ENCODE peak calls at places on chromosomes 4 and X, in four cellular contexts. K, P, O and T are unnamed samples.

GRCh38 chr4:56757270-56757746 is 64.2 kb downstream of the SPINK2 start:
- DNase-seq in P (peak), K (peak), O (no peak), T (peak)

GRCh38 chr4:52143815-52144214 is 92.7 kb downstream of the SPATA18 start:
- DNase-seq in O (no peak), P (no peak), K (no peak), T (no peak)

GRCh38 chrX:24672701-24673190 is 21.0 kb upstream of the POLA1 start:
- DNase-seq in K (no peak), O (no peak), P (no peak), T (no peak)

GRCh38 chrX:46574337-46574940 is 874 bp downstream of the CHST7 start:
- DNase-seq in K (no peak), P (peak), O (no peak), T (peak)

GRCh38 chrX:41145920-41146608 is 60.8 kb downstream of the USP9X start:
- DNase-seq in O (peak), K (peak), P (peak), T (no peak)

GRCh38 chr4:10115657-10116624 is 658 bp downstream of the WDR1 start:
- DNase-seq in P (peak), O (peak), K (peak), T (peak)

GRCh38 chr4:176656108-176656507 is 136.6 kb downstream of the VEGFC start:
- DNase-seq in O (no peak), K (no peak), P (peak), T (no peak)

GRCh38 chrX:120453985-120454384 is 15.1 kb downstream of the LAMP2 start:
- DNase-seq in P (no peak), K (peak), O (no peak), T (no peak)

GRCh38 chr4:52841707-52842456 is 20.2 kb upstream of the RASL11B start:
- DNase-seq in P (no peak), K (no peak), O (no peak), T (no peak)

GRCh38 chr4:90071289-90072235 is 55.6 kb upstream of the CCSER1 start:
- DNase-seq in K (no peak), P (no peak), O (no peak), T (no peak)

GRCh38 chrX:1727531-1728027 is 112.7 kb downstream of the ASMT start:
- DNase-seq in P (peak), O (peak), K (peak), T (no peak)

GRCh38 chr4:118797558-118798142 is 38.3 kb downstream of the SEC24D start:
- DNase-seq in K (no peak), O (no peak), P (peak), T (no peak)

GRCh38 chr4:124121511-124121934 is 591.0 kb downstream of the ANKRD50 start:
- DNase-seq in K (peak), O (no peak), P (peak), T (no peak)

GRCh38 chrX:24693453-24694202 is at the start of gene POLA1:
- DNase-seq in K (peak), O (peak), P (peak), T (peak)

GRCh38 chrX:119272882-119273806 is 37.1 kb downstream of the PGRMC1 start:
- DNase-seq in K (no peak), O (no peak), P (peak), T (no peak)

GRCh38 chrX:144612076-144612475 is 635.2 kb upstream of the SPANXN1 start:
- DNase-seq in O (no peak), K (peak), P (no peak), T (no peak)

GRCh38 chrX:51931761-51932160 is 38.3 kb downstream of the MAGED1 start:
- DNase-seq in P (peak), K (no peak), O (no peak), T (no peak)

GRCh38 chr4:2862528-2862927 is 18.9 kb downstream of the ADD1 start:
- DNase-seq in P (peak), O (peak), K (peak), T (no peak)

GRCh38 chr4:143287571-143287923 is 49.1 kb upstream of the GAB1 start:
- DNase-seq in O (no peak), P (no peak), K (no peak), T (no peak)

GRCh38 chr4:35125995-35126712 is 1118.2 kb downstream of the ARAP2 start:
- DNase-seq in P (no peak), O (no peak), K (no peak), T (no peak)

GRCh38 chr4:145042601-145043000 is 55.4 kb downstream of the ANAPC10 start:
- DNase-seq in K (no peak), O (no peak), P (no peak), T (no peak)

GRCh38 chr4:105887508-105887907 is 7.8 kb upstream of the NPNT start:
- DNase-seq in K (no peak), O (no peak), P (no peak), T (no peak)

GRCh38 chr4:173252024-173252935 is 81.9 kb downstream of the HMGB2 start:
- DNase-seq in O (peak), P (peak), K (peak), T (peak)

GRCh38 chr4:96056346-96056934 is 216.5 kb downstream of the PDHA2 start:
- DNase-seq in K (no peak), P (no peak), O (no peak), T (no peak)

GRCh38 chr4:86670739-86671138 is 76.6 kb downstream of the PTPN13 start:
- DNase-seq in K (peak), O (no peak), P (peak), T (no peak)

DNA sequence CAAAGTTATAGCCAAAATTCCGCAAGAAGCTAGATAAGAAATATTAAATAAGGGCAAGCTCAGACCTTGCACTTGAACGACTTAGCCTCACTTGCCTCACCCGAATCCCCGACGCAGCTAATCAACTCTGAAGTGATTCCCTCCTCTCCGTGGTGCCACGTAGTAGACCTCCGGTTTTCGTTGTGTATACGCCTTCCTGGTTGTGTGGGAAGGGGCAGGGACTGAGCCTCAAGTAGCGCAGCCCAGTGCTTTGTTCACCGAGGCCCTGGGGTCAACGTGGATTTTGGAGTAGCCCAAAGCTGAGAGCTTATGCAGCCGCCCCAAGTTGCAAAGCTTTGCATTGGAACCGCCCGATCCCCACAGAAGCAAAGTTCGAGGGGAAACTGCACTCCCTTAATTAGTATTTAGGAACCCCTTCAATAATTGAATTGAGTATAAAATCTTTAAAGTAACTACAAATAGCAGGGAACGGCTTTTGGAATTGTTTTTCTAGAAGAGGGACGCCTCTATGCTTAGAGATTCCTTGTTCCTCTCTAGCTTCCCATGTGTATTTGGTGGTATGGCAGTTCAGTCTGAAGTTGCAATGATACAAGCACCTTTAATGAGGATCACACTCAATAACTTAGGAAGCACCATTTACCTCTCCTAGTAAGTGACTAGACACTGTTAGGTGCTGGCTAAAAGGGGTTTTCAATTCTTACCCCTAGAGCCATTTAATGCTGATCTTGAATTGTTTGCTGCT is 55.7 kb downstream of the LINC00632 start:
- DNase-seq in K (peak), O (no peak), P (peak), T (no peak)
- H2AFZ ChIP-seq in K (peak), O (no peak), P (peak), T (peak)

GRCh38 chr4:126445596-126445995 is 1130.8 kb downstream of the FAT4 start:
- DNase-seq in P (peak), K (no peak), O (no peak), T (no peak)
- TF ChIP-seq EZH2phosphoT487 in P (no peak), K (no peak), O (no peak), T (no peak)

GRCh38 chr4:109263721-109264120 is 38.7 kb downstream of the COL25A1 start:
- DNase-seq in O (no peak), K (no peak), P (no peak), T (no peak)
- H2AFZ ChIP-seq in O (no peak), K (no peak), P (no peak), T (no peak)

DNA sequence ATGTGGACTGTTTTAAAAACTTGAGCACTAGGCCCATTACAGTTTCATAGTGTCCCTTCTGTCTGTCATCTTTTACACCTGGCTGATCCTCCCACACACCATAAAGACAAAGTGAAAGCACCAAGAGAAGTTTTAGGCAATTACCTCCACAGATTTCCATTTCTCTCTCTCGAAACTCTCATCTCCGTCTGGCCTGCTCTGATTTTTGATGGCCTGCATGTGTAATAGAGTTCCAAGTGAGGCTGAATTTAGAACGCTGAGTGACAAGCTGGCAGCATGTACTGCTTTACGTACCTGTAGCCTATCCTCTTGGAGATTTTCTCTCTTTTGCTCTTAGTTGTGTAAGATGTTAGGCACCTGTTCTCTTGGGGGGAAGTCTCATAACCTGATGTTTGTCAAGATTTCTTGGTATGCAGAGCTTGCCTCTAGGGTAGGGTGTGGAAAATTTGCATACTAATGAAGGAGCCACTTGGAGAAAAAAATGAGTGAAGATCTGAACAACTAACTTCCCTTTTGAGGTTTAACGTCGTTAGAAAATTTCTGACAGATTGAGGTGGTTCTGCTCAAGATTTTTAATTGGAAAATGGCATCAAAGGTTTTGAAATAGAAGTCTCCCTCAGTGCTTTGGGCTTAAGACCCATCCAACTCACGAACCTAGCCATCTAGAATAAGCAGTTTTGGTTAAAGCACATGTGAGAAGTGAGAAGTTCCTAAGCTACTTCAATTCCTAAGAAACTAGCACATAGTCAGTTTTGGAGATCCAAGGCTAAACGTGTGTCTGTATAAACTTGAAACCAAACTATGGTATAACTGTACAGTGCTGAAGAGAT is 57.6 kb upstream of the RAP1GDS1 start:
- DNase-seq in P (no peak), K (no peak), O (no peak), T (peak)
- TF ChIP-seq EZH2phosphoT487 in P (no peak), K (no peak), O (no peak), T (no peak)

GRCh38 chrX:153225438-153226098 is 46.5 kb downstream of the MAGEA1 start:
- DNase-seq in K (no peak), O (no peak), P (no peak), T (no peak)

GRCh38 chrX:153226344-153227190 is 47.5 kb downstream of the MAGEA1 start:
- DNase-seq in O (peak), K (peak), P (peak), T (no peak)
- H2AFZ ChIP-seq in O (no peak), K (no peak), P (no peak), T (no peak)

GRCh38 chrX:96453139-96453538 is 231.5 kb upstream of the DIAPH2 start:
- DNase-seq in K (no peak), P (no peak), O (no peak), T (no peak)
- TF ChIP-seq EZH2phosphoT487 in K (no peak), P (no peak), O (no peak), T (no peak)

DNA sequence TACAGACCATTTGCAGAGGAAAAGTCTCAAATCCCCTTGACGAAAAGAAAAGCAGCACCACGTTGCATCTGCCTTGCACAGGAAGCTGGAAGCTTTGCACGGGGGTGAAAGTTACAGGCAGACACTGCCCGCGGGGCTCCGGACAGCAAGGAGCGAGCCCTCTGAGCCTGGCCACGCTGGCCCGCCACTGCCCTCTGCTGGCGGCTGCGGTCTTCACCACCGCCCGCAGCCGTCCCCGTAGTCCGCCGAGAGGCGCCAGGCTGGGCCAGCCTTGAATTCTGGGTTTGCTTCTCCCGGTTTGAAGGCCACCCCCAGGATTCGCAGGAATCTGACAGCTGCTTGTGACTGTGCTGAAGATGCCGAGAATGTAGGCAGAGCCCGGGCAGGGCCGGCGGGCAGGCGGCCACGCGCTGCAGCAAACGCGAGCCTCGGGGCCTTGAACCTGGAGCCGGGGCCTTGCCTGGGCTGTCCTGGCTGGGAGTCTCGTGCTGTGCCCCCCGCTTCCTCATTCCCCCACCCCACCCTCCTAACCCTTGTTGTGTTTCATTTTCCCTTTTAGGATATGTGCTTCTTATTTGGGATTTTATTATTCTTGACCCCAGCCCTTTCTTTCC is 49.2 kb downstream of the ENPP6 start:
- DNase-seq in P (peak), K (peak), O (peak), T (peak)
- H2AFZ ChIP-seq in P (peak), K (peak), O (peak), T (peak)

GRCh38 chr4:188178276-188178675 is 39.0 kb downstream of the TRIML1 start:
- DNase-seq in P (no peak), O (no peak), K (peak), T (no peak)
- TF ChIP-seq EZH2phosphoT487 in P (no peak), O (no peak), K (no peak), T (no peak)